ENCODE peak calls at places on chromosome 2, in seven cellular contexts. Q is testis, W is H1, Y is transverse colon, X is endothelial cell of umbilical vein, N is Peyer's patch, D is esophagus squamous epithelium. E is an unnamed sample.
A peak's percentile ranks its signal among the peaks of the same experiment; 100 is the strongest.

GRCh38 chr2:54508521-54508920 is 52.4 kb downstream of the SPTBN1 start:
- DNase-seq in Q (peak; percentile 65), D (no peak), N (no peak), W (no peak), X (no peak), Y (no peak), E (no peak)

GRCh38 chr2:174477772-174478171 is 9.1 kb downstream of the GPR155 start:
- DNase-seq in Q (no peak), N (no peak), X (no peak), D (no peak), W (no peak), Y (no peak), E (no peak)

GRCh38 chr2:64325852-64326577 is 127.9 kb upstream of the LGALSL start:
- DNase-seq in W (peak; percentile 34), N (peak; percentile 57), Q (no peak), D (no peak), Y (peak; percentile 46), X (no peak), E (no peak)

GRCh38 chr2:41241325-41242000 is 789.6 kb upstream of the SLC8A1 start:
- DNase-seq in W (no peak), Q (no peak), D (no peak), Y (peak; percentile 9), X (no peak), N (no peak), E (no peak)

GRCh38 chr2:232871835-232872736 is 2.0 kb downstream of the SNORC start:
- DNase-seq in W (no peak), N (peak; percentile 40), Q (peak; percentile 63), Y (no peak), X (no peak), D (no peak), E (no peak)

GRCh38 chr2:375947-376307 is 88.0 kb upstream of the ALKAL2 start:
- DNase-seq in N (no peak), D (no peak), Q (no peak), Y (no peak), X (no peak), W (no peak), E (no peak)

GRCh38 chr2:216057688-216058193 is 23.9 kb downstream of the PECR start:
- DNase-seq in X (no peak), Y (peak; percentile 64), N (peak; percentile 81), D (no peak), W (no peak), Q (no peak), E (no peak)

GRCh38 chr2:64636105-64636873 is 17.4 kb downstream of the SERTAD2 start:
- DNase-seq in X (no peak), W (peak; percentile 47), N (peak; percentile 64), Q (no peak), D (no peak), Y (no peak), E (peak; percentile 47)

GRCh38 chr2:238449241-238449640 is 22.5 kb downstream of the ASB1 start:
- DNase-seq in W (no peak), N (no peak), Y (no peak), Q (no peak), X (no peak), D (no peak), E (no peak)

GRCh38 chr2:130798472-130799221 is 38.1 kb upstream of the ARHGEF4 start:
- DNase-seq in W (peak; percentile 71), X (no peak), Q (peak; percentile 28), N (no peak), D (no peak), Y (no peak), E (peak; percentile 60)

GRCh38 chr2:42921162-42921550 is 128.8 kb upstream of the HAAO start:
- DNase-seq in X (no peak), D (no peak), N (no peak), Q (no peak), Y (no peak), W (no peak), E (no peak)
- H3K4me1 ChIP-seq in X (peaks cover 53% of the 10 kb centered on the region), D (peaks cover 90% of the 10 kb centered on the region), N (peaks cover 16% of the 10 kb centered on the region), Q (peaks cover 49% of the 10 kb centered on the region), Y (peaks cover 35% of the 10 kb centered on the region), W (peaks cover 24% of the 10 kb centered on the region), E (peaks cover 36% of the 10 kb centered on the region)

GRCh38 chr2:150174396-150174795 is 313.1 kb downstream of the RND3 start:
- DNase-seq in N (no peak), Q (no peak), Y (no peak), D (no peak), X (no peak), W (no peak), E (no peak)
- TF ChIP-seq POLR2A in N (no peak), Q (no peak), Y (no peak), D (no peak), X (no peak), W (no peak), E (no peak)

DNA sequence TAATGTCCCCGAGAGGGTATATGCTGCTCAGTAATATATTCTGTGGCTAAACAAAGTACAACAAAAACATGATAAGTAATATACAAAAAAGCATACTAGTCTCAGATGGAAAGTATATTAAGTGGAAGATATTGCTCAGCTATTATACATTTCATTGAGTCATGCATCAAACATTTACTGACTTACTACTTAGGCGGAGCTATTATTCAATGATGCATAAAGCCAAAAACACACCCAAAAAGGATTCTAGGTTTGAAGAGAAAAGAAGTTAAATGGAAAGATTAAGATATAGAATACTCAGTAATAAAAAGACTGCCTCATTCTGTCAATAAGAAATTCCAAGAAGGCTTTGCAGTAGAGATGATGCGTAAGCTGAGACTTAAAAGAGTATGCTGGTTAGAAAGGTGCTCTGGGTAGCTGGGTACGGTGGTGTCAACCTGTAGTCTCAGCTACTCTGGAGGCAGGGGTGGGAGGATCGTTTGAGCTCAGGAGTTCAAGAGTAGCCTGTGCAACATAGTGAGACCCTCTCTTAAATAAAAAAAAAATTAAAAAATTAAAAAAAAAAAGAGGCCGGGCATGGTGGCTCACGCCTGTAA is 27.6 kb downstream of the STK17B start:
- DNase-seq in Q (no peak), W (no peak), Y (no peak), D (no peak), X (no peak), N (no peak), E (no peak)
- H3K36me3 ChIP-seq in Q (no peaks in the 10 kb centered on the region), W (no peaks in the 10 kb centered on the region), Y (peaks cover 20% of the 10 kb centered on the region), D (no peaks in the 10 kb centered on the region), X (no peaks in the 10 kb centered on the region), N (no peaks in the 10 kb centered on the region), E (no peaks in the 10 kb centered on the region)

DNA sequence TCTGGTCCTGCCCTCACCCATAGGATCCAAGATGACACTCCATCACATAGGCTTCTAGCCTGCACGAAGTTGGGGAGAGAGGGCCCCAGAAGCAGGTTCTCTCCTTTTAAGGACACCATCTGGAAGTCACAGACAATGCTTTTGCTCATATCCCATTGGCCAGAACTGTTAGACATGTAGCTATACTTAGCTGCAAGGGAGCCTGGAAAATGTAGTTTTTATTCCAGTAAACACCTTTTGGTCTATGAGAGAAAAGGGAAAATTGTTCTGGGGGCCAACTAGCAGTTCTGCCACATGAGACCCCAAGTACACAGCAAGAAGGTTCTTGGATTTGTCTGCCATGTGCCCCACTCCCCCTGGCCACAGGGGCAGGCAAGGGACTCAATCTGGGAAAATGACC is 206.1 kb downstream of the ZFP36L2 start:
- DNase-seq in Y (no peak), W (no peak), D (no peak), Q (no peak), X (no peak), N (peak; percentile 15), E (no peak)
- H3K4me1 ChIP-seq in Y (peaks cover 23% of the 10 kb centered on the region), W (peaks cover 2% of the 10 kb centered on the region), D (peaks cover 34% of the 10 kb centered on the region), Q (peaks cover 24% of the 10 kb centered on the region), X (no peaks in the 10 kb centered on the region), N (no peaks in the 10 kb centered on the region), E (peaks cover 14% of the 10 kb centered on the region)

GRCh38 chr2:31239842-31240198 is 5.9 kb downstream of the EHD3 start:
- DNase-seq in Q (no peak), Y (no peak), D (no peak), X (no peak), N (no peak), W (no peak), E (no peak)
- TF ChIP-seq POLR2A in Q (no peak), Y (no peak), D (no peak), X (no peak), N (no peak), W (no peak), E (no peak)

E was measured in adrenal gland.